ENCODE peak calls at places on chromosome X, in seven cellular contexts. S is fibroblast of mammary gland, M is GM10248, U is endodermal cell, O is A549, C is tibial artery, V is foreskin fibroblast. I is an unnamed sample.

GRCh38 chrX:44906041-44906440 is 33.1 kb downstream of the KDM6A start:
- DNase-seq in V (no peak), O (no peak), U (no peak), C (no peak), S (no peak), M (no peak), I (no peak)

GRCh38 chrX:31555506-31555905 is 483.7 kb upstream of the FTHL17 start:
- DNase-seq in M (no peak), U (no peak), O (no peak), C (no peak), V (no peak), S (peak; percentile 8), I (no peak)

GRCh38 chrX:1368385-1368698 is 23.6 kb downstream of the SLC25A6 start:
- DNase-seq in C (no peak), S (no peak), M (no peak), U (no peak), O (no peak), V (no peak), I (no peak)

GRCh38 chrX:148049441-148049840 is 68.3 kb downstream of the FMR1NB start:
- DNase-seq in U (no peak), S (peak; percentile 45), C (no peak), M (peak; percentile 26), O (peak; percentile 1), V (peak; percentile 30), I (peak; percentile 53)

GRCh38 chrX:102651968-102652744 is 873 bp downstream of the GPRASP1 start:
- DNase-seq in M (peak; percentile 22), V (peak; percentile 55), O (peak; percentile 16), C (peak; percentile 42), S (peak; percentile 42), U (peak; percentile 66), I (no peak)

GRCh38 chrX:24485976-24486680 is 21.0 kb downstream of the PDK3 start:
- DNase-seq in O (peak; percentile 19), V (no peak), M (no peak), C (no peak), S (no peak), U (no peak), I (no peak)

GRCh38 chrX:41391606-41392005 is 55.5 kb upstream of the NYX start:
- DNase-seq in O (no peak), U (no peak), M (no peak), V (no peak), S (no peak), C (no peak), I (no peak)

GRCh38 chrX:71536285-71536684 is 3.4 kb downstream of the OGT start:
- DNase-seq in U (no peak), O (no peak), V (peak; percentile 14), M (no peak), C (no peak), S (no peak), I (no peak)

GRCh38 chrX:99468993-99469392 is 941.1 kb downstream of the PCDH19 start:
- DNase-seq in C (no peak), U (no peak), V (no peak), S (no peak), M (no peak), O (no peak), I (no peak)

GRCh38 chrX:13090261-13091110 is 46.1 kb upstream of the FAM9C start:
- DNase-seq in V (peak; percentile 45), M (no peak), U (no peak), O (no peak), C (no peak), S (no peak), I (peak; percentile 88)

GRCh38 chrX:72634321-72634720 is 61.7 kb upstream of the HDAC8 start:
- DNase-seq in O (no peak), S (peak; percentile 39), U (no peak), C (no peak), M (no peak), V (no peak), I (no peak)

GRCh38 chrX:21905209-21905735 is 35.2 kb upstream of the SMS start:
- DNase-seq in M (no peak), C (no peak), U (no peak), S (no peak), V (no peak), O (no peak), I (no peak)

GRCh38 chrX:44305921-44306320 is 37.6 kb downstream of the EFHC2 start:
- DNase-seq in V (no peak), S (no peak), C (no peak), U (no peak), M (no peak), O (no peak), I (no peak)

GRCh38 chrX:30659421-30659820 is 6.2 kb downstream of the GK start:
- DNase-seq in U (no peak), M (peak; percentile 21), O (peak; percentile 4), S (peak; percentile 94), V (peak; percentile 86), C (no peak), I (peak; percentile 85)

GRCh38 chrX:9845574-9845948 is 59.3 kb downstream of the SHROOM2 start:
- DNase-seq in V (no peak), S (no peak), M (no peak), U (no peak), C (no peak), O (no peak), I (no peak)

GRCh38 chrX:356385-357034 is 30.2 kb downstream of the PPP2R3B start:
- DNase-seq in S (peak; percentile 80), C (no peak), M (no peak), V (peak; percentile 87), O (no peak), U (no peak), I (no peak)

GRCh38 chrX:38627683-38628082 is 66.3 kb downstream of the TSPAN7 start:
- DNase-seq in V (peak; percentile 2), S (peak; percentile 36), O (no peak), U (peak; percentile 73), M (peak; percentile 13), C (no peak), I (peak; percentile 63)

GRCh38 chrX:154411981-154412340 is 622 bp downstream of the TAFAZZIN start:
- DNase-seq in O (peak; percentile 69), C (peak; percentile 76), M (peak; percentile 72), U (peak; percentile 87), S (peak; percentile 39), V (peak; percentile 73), I (peak; percentile 71)

GRCh38 chrX:10615931-10616780 is 4.2 kb downstream of the MID1 start:
- DNase-seq in M (peak; percentile 41), V (peak; percentile 79), O (no peak), C (peak; percentile 23), S (peak; percentile 67), U (peak; percentile 77), I (peak; percentile 43)

GRCh38 chrX:9252182-9252581 is 212.7 kb upstream of the TBL1X start:
- DNase-seq in S (no peak), V (no peak), M (no peak), U (peak; percentile 48), C (no peak), O (no peak), I (no peak)

GRCh38 chrX:50988649-50989048 is 78.1 kb downstream of the BMP15 start:
- DNase-seq in C (no peak), O (peak; percentile 3), M (peak; percentile 9), S (peak; percentile 47), U (peak; percentile 63), V (peak; percentile 24), I (peak; percentile 27)

GRCh38 chrX:39309721-39310152 is 508.5 kb downstream of the MID1IP1 start:
- DNase-seq in V (no peak), C (no peak), U (no peak), M (no peak), S (no peak), O (no peak), I (peak; percentile 40)

GRCh38 chrX:102746134-102746584 is 25.6 kb downstream of the GPRASP3 start:
- DNase-seq in S (peak; percentile 10), C (no peak), V (peak; percentile 61), O (no peak), U (peak; percentile 74), M (no peak), I (no peak)

GRCh38 chrX:21870494-21870893 is 14.7 kb downstream of the YY2 start:
- DNase-seq in S (no peak), U (no peak), M (no peak), C (no peak), O (no peak), V (no peak), I (no peak)

GRCh38 chrX:78098108-78098507 is 5.9 kb upstream of the PGK1 start:
- DNase-seq in S (no peak), M (no peak), V (no peak), O (no peak), U (no peak), C (no peak), I (no peak)

DNA sequence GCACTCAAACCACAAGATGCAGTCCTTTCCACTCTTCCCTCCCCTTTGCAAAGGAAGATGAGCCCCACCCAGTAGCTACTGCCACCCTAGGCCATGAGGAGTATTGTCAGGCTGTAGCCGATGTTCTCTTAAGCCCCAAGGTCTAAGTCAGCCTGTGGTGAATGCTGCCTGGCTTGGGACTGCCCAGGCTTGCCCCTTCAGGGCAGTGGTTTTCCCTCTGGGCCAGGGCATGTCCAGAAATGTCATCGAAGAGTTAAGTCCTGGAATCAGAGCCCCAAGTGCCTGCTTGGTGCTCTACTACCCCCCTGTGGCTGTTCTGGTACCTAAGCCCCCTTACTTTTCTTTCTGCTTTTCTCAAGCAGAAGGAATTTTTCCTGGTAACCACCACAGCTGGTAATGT is 11.8 kb upstream of the PGK1 start:
- DNase-seq in S (peak; percentile 61), V (peak; percentile 79), U (peak; percentile 82), M (no peak), C (no peak), O (no peak), I (no peak)
- TF ChIP-seq CTCF in S (peak; percentile 52), V (peak; percentile 46), U (peak; percentile 69), M (peak; percentile 31), C (no peak), O (peak; percentile 60), I (peak; percentile 3)

GRCh38 chrX:149877157-149877556 is 3.8 kb upstream of the MAGEA8 start:
- DNase-seq in M (no peak), O (no peak), V (no peak), C (no peak), U (no peak), S (no peak), I (no peak)

GRCh38 chrX:149877636-149878035 is 3.3 kb upstream of the MAGEA8 start:
- DNase-seq in U (no peak), S (peak; percentile 14), C (no peak), V (peak; percentile 1), O (no peak), M (no peak), I (no peak)

GRCh38 chrX:149881081-149881711 is at the start of gene MAGEA8:
- DNase-seq in U (peak; percentile 77), V (no peak), O (no peak), S (no peak), M (peak; percentile 24), C (no peak), I (peak; percentile 11)
- TF ChIP-seq CTCF in U (peak; percentile 77), V (no peak), O (no peak), S (no peak), M (no peak), C (no peak), I (peak; percentile 10)

DNA sequence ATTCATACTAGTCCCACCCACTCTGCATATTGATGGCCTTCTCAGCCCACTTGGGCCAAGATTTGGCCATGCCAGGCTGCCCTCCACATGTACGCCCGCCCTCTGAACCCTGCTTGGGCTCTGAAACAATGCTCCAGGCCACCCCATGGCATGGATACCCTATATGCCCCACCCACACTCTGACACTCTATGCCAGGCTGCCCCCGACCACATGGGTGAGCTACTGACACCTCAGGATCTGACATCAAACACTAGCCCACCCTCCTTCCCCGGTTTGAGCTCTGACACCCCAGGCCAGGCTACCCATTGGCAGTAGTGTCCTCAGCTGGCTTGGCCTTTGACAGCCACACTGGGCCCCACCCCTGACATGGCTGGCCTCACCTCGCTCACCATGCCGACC is 69.5 kb downstream of the HPRT1 start:
- DNase-seq in M (no peak), U (no peak), S (no peak), C (no peak), O (no peak), V (no peak), I (no peak)
- TF ChIP-seq CTCF in M (no peak), U (no peak), S (no peak), C (no peak), O (no peak), V (no peak), I (no peak)

GRCh38 chrX:116657071-116657470 is 194.3 kb upstream of the CT83 start:
- DNase-seq in M (no peak), O (no peak), C (no peak), V (no peak), S (no peak), U (no peak), I (no peak)
- TF ChIP-seq CTCF in M (no peak), O (no peak), C (no peak), V (no peak), S (no peak), U (peak; percentile 57), I (no peak)